ENCODE peak calls at places on chromosomes 16 and 17, in seven cellular contexts. Q is cardiac muscle cell, U is transverse colon, B is adrenal gland, N is SK-N-SH, I is MM.1S, E is right lobe of liver. C is an unnamed sample.

GRCh38 chr16:6165330-6165984 is 1067.9 kb upstream of the EEF2KMT start:
- DNase-seq in I (peak; percentile 41), Q (no peak), U (no peak), E (no peak), N (peak; percentile 15), B (no peak), C (no peak)

GRCh38 chr17:79075861-79076406 is 1.3 kb downstream of the ENGASE start:
- DNase-seq in U (no peak), Q (no peak), B (no peak), N (no peak), E (no peak), I (no peak), C (no peak)

GRCh38 chr17:78661092-78661770 is 84.0 kb upstream of the DNAH17 start:
- DNase-seq in Q (no peak), B (no peak), N (no peak), I (no peak), E (no peak), U (no peak), C (no peak)

GRCh38 chr16:58652741-58653140 is 23.1 kb upstream of the CNOT1 start:
- DNase-seq in I (no peak), B (peak; percentile 72), E (no peak), U (no peak), Q (peak; percentile 63), N (peak; percentile 77), C (no peak)

GRCh38 chr17:31269597-31269996 is 27.4 kb downstream of the OMG start:
- DNase-seq in Q (peak; percentile 59), I (no peak), U (no peak), E (no peak), N (no peak), B (peak; percentile 69), C (no peak)

GRCh38 chr16:69204106-69204655 is 17.2 kb downstream of the SNTB2 start:
- DNase-seq in U (no peak), N (no peak), B (peak; percentile 19), I (no peak), E (no peak), Q (no peak), C (no peak)

GRCh38 chr16:66927918-66928649 is 2.7 kb upstream of the RRAD start:
- DNase-seq in U (no peak), I (no peak), B (peak; percentile 63), N (no peak), Q (no peak), E (peak; percentile 60), C (no peak)

GRCh38 chr17:31754239-31754945 is 104.7 kb downstream of the COPRS start:
- DNase-seq in I (no peak), Q (no peak), U (no peak), B (no peak), N (no peak), E (no peak), C (no peak)

GRCh38 chr17:61750656-61751055 is 112.7 kb downstream of the BRIP1 start:
- DNase-seq in I (no peak), Q (no peak), N (no peak), E (no peak), U (no peak), B (no peak), C (no peak)

GRCh38 chr17:65509032-65509431 is 52.4 kb downstream of the AXIN2 start:
- DNase-seq in Q (no peak), I (peak; percentile 15), B (no peak), U (no peak), E (no peak), N (no peak), C (no peak)

GRCh38 chr17:21171970-21172510 is 41.9 kb downstream of the TMEM11 start:
- DNase-seq in I (no peak), B (no peak), E (no peak), Q (no peak), U (no peak), N (no peak), C (no peak)

GRCh38 chr16:84005391-84005790 is 37.2 kb downstream of the SLC38A8 start:
- DNase-seq in U (no peak), N (no peak), Q (no peak), B (no peak), E (no peak), I (no peak), C (no peak)

GRCh38 chr16:23692190-23692837 is 13.6 kb downstream of the PLK1 start:
- DNase-seq in B (no peak), E (no peak), N (no peak), Q (no peak), U (no peak), I (no peak), C (no peak)

GRCh38 chr16:83769397-83770008 is 38.3 kb upstream of the HSBP1 start:
- DNase-seq in I (no peak), N (no peak), E (no peak), B (peak; percentile 49), Q (no peak), U (no peak), C (no peak)

GRCh38 chr16:87705780-87706277 is 60.0 kb downstream of the KLHDC4 start:
- DNase-seq in N (no peak), B (no peak), E (no peak), I (no peak), U (no peak), Q (no peak), C (no peak)

GRCh38 chr17:6642592-6642991 is 1.7 kb downstream of the TXNDC17 start:
- DNase-seq in Q (no peak), N (no peak), U (no peak), B (no peak), E (no peak), I (no peak), C (no peak)
- H3K4me3 ChIP-seq in Q (no peak overlapping the region), N (no peak overlapping the region), U (no peak overlapping the region), B (no peak overlapping the region), E (no peak overlapping the region), I (no peak overlapping the region), C (no peak overlapping the region)

GRCh38 chr16:19872935-19873334 is 11.7 kb downstream of the GPRC5B start:
- DNase-seq in Q (no peak), I (no peak), B (no peak), N (no peak), E (no peak), U (no peak), C (no peak)
- H3K27ac ChIP-seq in Q (no peak overlapping the region), I (no peak overlapping the region), B (no peak overlapping the region), N (no peak overlapping the region), E (no peak overlapping the region), U (no peak overlapping the region), C (no peak overlapping the region)

GRCh38 chr17:16460796-16461605 is 31.0 kb downstream of the LRRC75A start:
- DNase-seq in N (no peak), Q (no peak), E (no peak), I (no peak), U (no peak), B (no peak), C (no peak)
- H3K36me3 ChIP-seq in N (no peaks in the 10 kb centered on the region), Q (no peaks in the 10 kb centered on the region), E (no peaks in the 10 kb centered on the region), I (no peaks in the 10 kb centered on the region), U (no peaks in the 10 kb centered on the region), B (no peaks in the 10 kb centered on the region), C (no peaks in the 10 kb centered on the region)

GRCh38 chr17:75875940-75876189 is 2.5 kb downstream of the TRIM47 start:
- DNase-seq in B (no peak), I (no peak), E (no peak), U (no peak), N (peak; percentile 64), Q (no peak), C (no peak)

GRCh38 chr17:75873587-75874322 is 4.6 kb downstream of the TRIM47 start:
- DNase-seq in E (no peak), B (no peak), N (peak; percentile 32), I (no peak), U (no peak), Q (no peak), C (no peak)

GRCh38 chr17:75876190-75876937 is 2.0 kb downstream of the TRIM47 start:
- DNase-seq in Q (no peak), B (peak; percentile 75), I (peak; percentile 95), U (peak; percentile 86), E (peak; percentile 82), N (peak; percentile 72), C (peak; percentile 76)

GRCh38 chr17:75874323-75875181 is 3.8 kb downstream of the TRIM47 start:
- DNase-seq in I (no peak), E (no peak), N (peak; percentile 41), B (no peak), Q (no peak), U (no peak), C (no peak)

DNA sequence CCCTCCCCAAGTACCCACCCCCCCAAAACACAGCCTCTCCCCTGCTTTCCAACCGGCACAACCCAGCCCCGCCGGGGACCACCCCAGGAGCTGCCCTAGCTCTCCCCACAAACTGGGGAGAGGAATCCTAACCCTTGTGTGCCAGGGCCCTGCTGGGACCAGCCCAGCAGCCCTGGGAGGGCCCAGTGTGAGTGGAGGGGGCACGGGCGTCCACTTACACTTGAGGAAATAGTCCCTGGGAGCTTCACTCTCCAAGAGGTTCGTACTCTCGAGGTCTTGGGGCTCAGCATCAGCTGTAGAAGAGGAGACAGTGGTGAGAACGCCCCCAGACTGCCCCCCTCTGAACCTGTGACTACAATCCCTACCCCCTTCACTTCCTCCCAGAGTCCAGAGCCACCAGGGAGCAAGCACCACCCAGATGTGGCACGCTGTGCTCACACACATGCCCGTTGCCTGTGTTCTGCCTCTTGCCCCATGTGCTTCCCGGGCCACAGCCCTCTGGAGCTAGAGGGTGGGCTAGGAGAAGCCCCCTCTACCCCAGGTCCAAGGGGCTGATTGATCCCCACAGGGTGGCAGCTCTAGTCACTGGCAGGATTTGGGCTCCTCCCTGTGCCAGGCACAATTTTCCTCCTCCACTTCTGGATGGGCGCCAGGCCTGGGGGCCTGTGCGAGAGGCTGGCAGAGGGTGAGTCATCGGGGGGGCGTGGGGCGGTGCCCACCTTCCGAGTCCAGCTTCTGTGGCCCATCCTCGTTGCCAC is 3.0 kb downstream of the TRIM47 start:
- DNase-seq in N (peak; percentile 75), Q (no peak), B (peak; percentile 38), U (peak; percentile 59), I (no peak), E (no peak), C (no peak)
- H3K4me3 ChIP-seq in N (no peak overlapping the region), Q (no peak overlapping the region), B (no peak overlapping the region), U (peak overlapping the region; percentile 76), I (peak overlapping the region; percentile 92), E (no peak overlapping the region), C (peak overlapping the region; percentile 61)

GRCh38 chr16:4364196-4365013 is 7.2 kb upstream of the VASN start:
- DNase-seq in B (no peak), I (no peak), Q (no peak), N (no peak), U (no peak), E (no peak), C (no peak)
- H3K27ac ChIP-seq in B (no peak overlapping the region), I (no peak overlapping the region), Q (no peak overlapping the region), N (no peak overlapping the region), U (no peak overlapping the region), E (no peak overlapping the region), C (no peak overlapping the region)

GRCh38 chr16:9595393-9595792 is 503.9 kb downstream of the HAPSTR1 start:
- DNase-seq in E (no peak), N (no peak), U (no peak), I (no peak), Q (no peak), B (no peak), C (no peak)

GRCh38 chr16:9594961-9595360 is 503.5 kb downstream of the HAPSTR1 start:
- DNase-seq in B (no peak), N (no peak), E (no peak), Q (no peak), I (no peak), U (no peak), C (no peak)

GRCh38 chr16:9593440-9593839 is 502.0 kb downstream of the HAPSTR1 start:
- DNase-seq in U (no peak), B (no peak), I (no peak), N (no peak), E (no peak), Q (no peak), C (no peak)

GRCh38 chr16:9596788-9597187 is 505.3 kb downstream of the HAPSTR1 start:
- DNase-seq in B (no peak), U (no peak), E (no peak), I (no peak), Q (no peak), N (no peak), C (no peak)

GRCh38 chr16:9594047-9594446 is 502.6 kb downstream of the HAPSTR1 start:
- DNase-seq in E (no peak), B (no peak), U (no peak), N (no peak), Q (no peak), I (no peak), C (no peak)
- H3K36me3 ChIP-seq in E (no peaks in the 10 kb centered on the region), B (no peaks in the 10 kb centered on the region), U (no peaks in the 10 kb centered on the region), N (no peaks in the 10 kb centered on the region), Q (no peaks in the 10 kb centered on the region), I (no peaks in the 10 kb centered on the region), C (no peaks in the 10 kb centered on the region)